ENCODE peak calls at places on chromosomes 7 and 10, in four cellular contexts. One of them, this sample, is unnamed.

GRCh38 chr7:122261442-122261841 is 43.1 kb downstream of the FEZF1 start:
- DNase-seq in brain microvascular endothelial cell: no peak
- DNase-seq in right atrium auricular region: no peak
- DNase-seq in HepG2: no peak
- DNase-seq in this sample: no peak

GRCh38 chr7:55369427-55369826 is 4.3 kb downstream of the LANCL2 start:
- DNase-seq in brain microvascular endothelial cell: peak; percentile 86
- DNase-seq in right atrium auricular region: no peak
- DNase-seq in HepG2: no peak
- DNase-seq in this sample: no peak

GRCh38 chr7:88280801-88281200 is 25.9 kb downstream of the STEAP4 start:
- DNase-seq in brain microvascular endothelial cell: no peak
- DNase-seq in right atrium auricular region: no peak
- DNase-seq in HepG2: no peak
- DNase-seq in this sample: no peak

GRCh38 chr7:129258649-129259389 is 34.0 kb downstream of the AHCYL2 start:
- DNase-seq in brain microvascular endothelial cell: no peak
- DNase-seq in right atrium auricular region: no peak
- DNase-seq in HepG2: no peak
- DNase-seq in this sample: no peak

GRCh38 chr10:31886885-31887284 is 41.7 kb downstream of the ARHGAP12 start:
- DNase-seq in brain microvascular endothelial cell: no peak
- DNase-seq in right atrium auricular region: no peak
- DNase-seq in HepG2: no peak
- DNase-seq in this sample: no peak

GRCh38 chr10:92760609-92761008 is 70.9 kb downstream of the HHEX start:
- DNase-seq in brain microvascular endothelial cell: peak; percentile 30
- DNase-seq in right atrium auricular region: no peak
- DNase-seq in HepG2: no peak
- DNase-seq in this sample: no peak

GRCh38 chr10:86285136-86285790 is 81.3 kb downstream of the GRID1 start:
- DNase-seq in brain microvascular endothelial cell: no peak
- DNase-seq in right atrium auricular region: peak; percentile 51
- DNase-seq in HepG2: no peak
- DNase-seq in this sample: no peak

GRCh38 chr10:34346516-34347150 is 468.5 kb downstream of the PARD3 start:
- DNase-seq in brain microvascular endothelial cell: no peak
- DNase-seq in right atrium auricular region: no peak
- DNase-seq in HepG2: no peak
- DNase-seq in this sample: no peak

GRCh38 chr7:99010281-99010680 is 131.9 kb downstream of the TRRAP start:
- DNase-seq in brain microvascular endothelial cell: no peak
- DNase-seq in right atrium auricular region: no peak
- DNase-seq in HepG2: no peak
- DNase-seq in this sample: no peak

GRCh38 chr10:21719502-21719901 is 185.5 kb downstream of the MLLT10 start:
- DNase-seq in brain microvascular endothelial cell: no peak
- DNase-seq in right atrium auricular region: no peak
- DNase-seq in HepG2: no peak
- DNase-seq in this sample: no peak

GRCh38 chr7:109864263-109864662 is 1226.7 kb upstream of the LRRN3 start:
- DNase-seq in brain microvascular endothelial cell: no peak
- DNase-seq in right atrium auricular region: no peak
- DNase-seq in HepG2: no peak
- DNase-seq in this sample: no peak

GRCh38 chr10:27391325-27391724 is 112.8 kb upstream of the RAB18 start:
- DNase-seq in brain microvascular endothelial cell: no peak
- DNase-seq in right atrium auricular region: no peak
- DNase-seq in HepG2: no peak
- DNase-seq in this sample: no peak

GRCh38 chr10:50325449-50326188 is 74.3 kb upstream of the ASAH2 start:
- DNase-seq in brain microvascular endothelial cell: peak; percentile 94
- DNase-seq in right atrium auricular region: peak; percentile 86
- DNase-seq in HepG2: no peak
- DNase-seq in this sample: no peak

GRCh38 chr7:100506356-100506930 is 22.7 kb downstream of the NYAP1 start:
- DNase-seq in brain microvascular endothelial cell: no peak
- DNase-seq in right atrium auricular region: no peak
- DNase-seq in HepG2: peak; percentile 50
- DNase-seq in this sample: no peak

GRCh38 chr10:33237736-33238624 is 96.5 kb downstream of the NRP1 start:
- DNase-seq in brain microvascular endothelial cell: peak; percentile 97
- DNase-seq in right atrium auricular region: no peak
- DNase-seq in HepG2: peak; percentile 75
- DNase-seq in this sample: no peak

GRCh38 chr10:33703897-33704825 is 369.7 kb upstream of the NRP1 start:
- DNase-seq in brain microvascular endothelial cell: no peak
- DNase-seq in right atrium auricular region: no peak
- DNase-seq in HepG2: no peak
- DNase-seq in this sample: peak; percentile 32

GRCh38 chr7:8823486-8823885 is 390.1 kb downstream of the NXPH1 start:
- DNase-seq in brain microvascular endothelial cell: no peak
- DNase-seq in right atrium auricular region: no peak
- DNase-seq in HepG2: no peak
- DNase-seq in this sample: no peak

GRCh38 chr7:84923348-84923747 is 263.5 kb downstream of the SEMA3D start:
- DNase-seq in brain microvascular endothelial cell: no peak
- DNase-seq in right atrium auricular region: no peak
- DNase-seq in HepG2: no peak
- DNase-seq in this sample: no peak

GRCh38 chr10:69968830-69969229 is 83.8 kb upstream of the MACROH2A2 start:
- DNase-seq in brain microvascular endothelial cell: no peak
- DNase-seq in right atrium auricular region: no peak
- DNase-seq in HepG2: peak; percentile 57
- DNase-seq in this sample: no peak

GRCh38 chr7:1663243-1663642 is 6.8 kb upstream of the ELFN1 start:
- DNase-seq in brain microvascular endothelial cell: no peak
- DNase-seq in right atrium auricular region: no peak
- DNase-seq in HepG2: no peak
- DNase-seq in this sample: peak; percentile 45

GRCh38 chr7:55150166-55150565 is 131.3 kb downstream of the EGFR start:
- DNase-seq in brain microvascular endothelial cell: no peak
- DNase-seq in right atrium auricular region: no peak
- DNase-seq in HepG2: no peak
- DNase-seq in this sample: no peak

GRCh38 chr7:140607441-140607989 is 33.1 kb downstream of the DENND2A start:
- DNase-seq in brain microvascular endothelial cell: no peak
- DNase-seq in right atrium auricular region: peak; percentile 84
- DNase-seq in HepG2: no peak
- DNase-seq in this sample: peak; percentile 27

GRCh38 chr7:158685727-158686126 is 18.9 kb downstream of the NCAPG2 start:
- DNase-seq in brain microvascular endothelial cell: no peak
- DNase-seq in right atrium auricular region: no peak
- DNase-seq in HepG2: no peak
- DNase-seq in this sample: no peak

GRCh38 chr7:103714377-103714927 is 268.4 kb upstream of the SLC26A5 start:
- DNase-seq in brain microvascular endothelial cell: peak; percentile 33
- DNase-seq in right atrium auricular region: no peak
- DNase-seq in HepG2: no peak
- DNase-seq in this sample: no peak

GRCh38 chr7:22061781-22062180 is 116.1 kb upstream of the CDCA7L start:
- DNase-seq in brain microvascular endothelial cell: no peak
- DNase-seq in right atrium auricular region: no peak
- DNase-seq in HepG2: no peak
- DNase-seq in this sample: no peak

GRCh38 chr7:165661-166369 is 26.6 kb upstream of the FAM20C start:
- DNase-seq in brain microvascular endothelial cell: no peak
- DNase-seq in right atrium auricular region: no peak
- DNase-seq in HepG2: no peak
- DNase-seq in this sample: no peak

GRCh38 chr10:114681542-114681941 is 23.5 kb upstream of the ABLIM1 start:
- DNase-seq in brain microvascular endothelial cell: peak; percentile 51
- DNase-seq in right atrium auricular region: no peak
- DNase-seq in HepG2: no peak
- DNase-seq in this sample: no peak

GRCh38 chr7:139680676-139681462 is 96.9 kb downstream of the HIPK2 start:
- DNase-seq in brain microvascular endothelial cell: peak; percentile 99
- DNase-seq in right atrium auricular region: peak; percentile 84
- DNase-seq in HepG2: no peak
- DNase-seq in this sample: no peak

GRCh38 chr7:4706384-4707032 is 24.4 kb downstream of the FOXK1 start:
- DNase-seq in brain microvascular endothelial cell: no peak
- DNase-seq in right atrium auricular region: no peak
- DNase-seq in HepG2: no peak
- DNase-seq in this sample: no peak

GRCh38 chr10:37095822-37096593 is 29.4 kb upstream of the ANKRD30A start:
- DNase-seq in brain microvascular endothelial cell: no peak
- DNase-seq in right atrium auricular region: no peak
- DNase-seq in HepG2: no peak
- DNase-seq in this sample: no peak

GRCh38 chr10:96512524-96512991 is 1.2 kb downstream of the TLL2 start:
- DNase-seq in brain microvascular endothelial cell: no peak
- DNase-seq in right atrium auricular region: no peak
- DNase-seq in HepG2: no peak
- DNase-seq in this sample: no peak
- H3K4me3 ChIP-seq in brain microvascular endothelial cell: peak overlapping the region; percentile 53
- H3K4me3 ChIP-seq in right atrium auricular region: peak overlapping the region; percentile 34
- H3K4me3 ChIP-seq in HepG2: peak overlapping the region; percentile 71
- H3K4me3 ChIP-seq in this sample: peak overlapping the region; percentile 48

GRCh38 chr10:132112611-132113010 is 46.9 kb downstream of the JAKMIP3 start:
- DNase-seq in brain microvascular endothelial cell: no peak
- DNase-seq in right atrium auricular region: no peak
- DNase-seq in HepG2: no peak
- DNase-seq in this sample: peak; percentile 46

GRCh38 chr10:132113766-132114365 is 48.1 kb downstream of the JAKMIP3 start:
- DNase-seq in brain microvascular endothelial cell: no peak
- DNase-seq in right atrium auricular region: no peak
- DNase-seq in HepG2: no peak
- DNase-seq in this sample: no peak

GRCh38 chr10:132111871-132112341 is 46.2 kb downstream of the JAKMIP3 start:
- DNase-seq in brain microvascular endothelial cell: no peak
- DNase-seq in right atrium auricular region: no peak
- DNase-seq in HepG2: no peak
- DNase-seq in this sample: peak; percentile 38

GRCh38 chr10:132114953-132115520 is 49.3 kb downstream of the JAKMIP3 start:
- DNase-seq in brain microvascular endothelial cell: no peak
- DNase-seq in right atrium auricular region: no peak
- DNase-seq in HepG2: no peak
- DNase-seq in this sample: no peak

GRCh38 chr10:132113206-132113605 is 47.5 kb downstream of the JAKMIP3 start:
- DNase-seq in brain microvascular endothelial cell: no peak
- DNase-seq in right atrium auricular region: no peak
- DNase-seq in HepG2: no peak
- DNase-seq in this sample: no peak
- H3K27ac ChIP-seq in brain microvascular endothelial cell: no peak overlapping the region
- H3K27ac ChIP-seq in right atrium auricular region: no peak overlapping the region
- H3K27ac ChIP-seq in HepG2: no peak overlapping the region
- H3K27ac ChIP-seq in this sample: no peak overlapping the region

DNA sequence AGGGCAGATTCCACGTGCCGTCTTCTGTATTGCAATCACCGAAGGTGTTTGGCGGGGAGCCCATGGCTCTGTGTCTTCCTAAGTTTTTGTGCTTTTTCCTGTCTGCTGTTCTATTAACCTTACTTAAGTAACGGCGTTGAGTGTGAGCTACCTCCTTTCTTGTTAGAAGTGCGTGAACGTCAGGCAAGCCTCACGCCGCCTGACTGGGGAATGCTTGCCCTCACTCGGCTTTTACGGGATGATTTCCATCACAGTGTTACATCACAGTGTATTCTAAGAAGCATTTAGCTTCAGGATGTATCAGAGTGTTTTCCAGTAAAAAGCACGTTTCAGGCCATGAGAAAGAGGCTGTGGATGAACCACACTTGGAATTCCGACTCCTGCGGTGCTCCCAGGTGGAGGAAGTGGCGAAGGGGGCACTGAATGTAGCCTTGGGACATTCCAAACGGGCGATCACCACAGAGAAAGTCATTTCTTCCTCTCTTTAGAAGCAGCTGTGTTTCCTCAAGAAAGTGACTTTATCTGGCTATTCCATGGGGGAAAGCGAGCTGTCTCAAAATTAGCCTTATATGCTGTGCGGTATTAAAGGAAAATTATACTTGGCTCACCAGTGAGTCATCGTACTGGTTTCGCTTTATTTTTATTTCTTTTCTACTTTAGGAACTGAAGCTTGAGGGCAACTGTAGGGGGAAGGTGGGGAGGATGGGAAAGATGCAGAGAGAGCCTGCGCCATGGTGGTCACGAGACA is 290.7 kb downstream of the KLF6 start:
- DNase-seq in brain microvascular endothelial cell: peak; percentile 57
- DNase-seq in right atrium auricular region: peak; percentile 79
- DNase-seq in HepG2: no peak
- DNase-seq in this sample: no peak
- H3K4me3 ChIP-seq in brain microvascular endothelial cell: peak overlapping the region; percentile 43
- H3K4me3 ChIP-seq in right atrium auricular region: peak overlapping the region; percentile 2
- H3K4me3 ChIP-seq in HepG2: no peak overlapping the region
- H3K4me3 ChIP-seq in this sample: no peak overlapping the region

GRCh38 chr7:101674439-101674838 is 45.3 kb upstream of the MYL10 start:
- DNase-seq in brain microvascular endothelial cell: no peak
- DNase-seq in right atrium auricular region: no peak
- DNase-seq in HepG2: no peak
- DNase-seq in this sample: no peak

GRCh38 chr7:101676956-101677355 is 47.9 kb upstream of the MYL10 start:
- DNase-seq in brain microvascular endothelial cell: no peak
- DNase-seq in right atrium auricular region: no peak
- DNase-seq in HepG2: no peak
- DNase-seq in this sample: no peak

GRCh38 chr7:101678138-101678479 is 49.0 kb upstream of the MYL10 start:
- DNase-seq in brain microvascular endothelial cell: no peak
- DNase-seq in right atrium auricular region: no peak
- DNase-seq in HepG2: no peak
- DNase-seq in this sample: no peak

GRCh38 chr7:101677421-101678137 is 48.5 kb upstream of the MYL10 start:
- DNase-seq in brain microvascular endothelial cell: peak; percentile 42
- DNase-seq in right atrium auricular region: no peak
- DNase-seq in HepG2: no peak
- DNase-seq in this sample: no peak

GRCh38 chr7:101676062-101676461 is 47.0 kb upstream of the MYL10 start:
- DNase-seq in brain microvascular endothelial cell: no peak
- DNase-seq in right atrium auricular region: no peak
- DNase-seq in HepG2: no peak
- DNase-seq in this sample: no peak
- H3K27ac ChIP-seq in brain microvascular endothelial cell: no peak overlapping the region
- H3K27ac ChIP-seq in right atrium auricular region: no peak overlapping the region
- H3K27ac ChIP-seq in HepG2: no peak overlapping the region
- H3K27ac ChIP-seq in this sample: no peak overlapping the region

DNA sequence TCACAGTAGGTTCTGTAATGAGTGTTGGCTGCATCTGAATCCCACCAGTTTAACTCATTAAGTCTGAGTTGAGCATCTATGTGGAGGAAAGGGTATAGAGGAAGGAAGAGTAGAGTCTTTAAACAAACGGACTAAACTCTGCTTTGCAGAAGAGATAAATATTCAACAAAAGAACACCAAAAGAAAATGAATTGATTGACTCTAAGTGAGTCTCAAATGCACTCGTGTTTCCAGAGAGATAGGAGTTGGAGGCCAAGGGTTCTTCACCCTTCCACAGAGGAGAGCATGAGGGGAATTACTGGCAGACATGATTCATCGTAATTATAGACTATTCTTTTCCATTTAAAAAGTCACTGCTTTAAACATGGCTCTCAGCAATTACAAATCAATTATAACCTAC is 56.3 kb downstream of the PLPP4 start:
- DNase-seq in brain microvascular endothelial cell: no peak
- DNase-seq in right atrium auricular region: no peak
- DNase-seq in HepG2: no peak
- DNase-seq in this sample: no peak
- H3K4me3 ChIP-seq in brain microvascular endothelial cell: no peak overlapping the region
- H3K4me3 ChIP-seq in right atrium auricular region: no peak overlapping the region
- H3K4me3 ChIP-seq in HepG2: no peak overlapping the region
- H3K4me3 ChIP-seq in this sample: no peak overlapping the region

This sample was measured in right lobe of liver.